ENCODE peak calls at places on chromosomes 5 and 9, in eight cellular contexts. G is HL-60, Z is sigmoid colon, X is uterus, F is endothelial cell, E is IMR-90, O is A549, C is fibroblast of mammary gland. P is an unnamed sample.

GRCh38 chr5:161085081-161085480 is 233.1 kb upstream of the ATP10B start:
- DNase-seq in G (no peak), Z (no peak), X (no peak), F (no peak), E (no peak), O (no peak), C (peak; percentile 67), P (no peak)

GRCh38 chr5:178940569-178941360 is at the start of gene ZNF454:
- DNase-seq in G (no peak), Z (peak; percentile 97), X (peak; percentile 95), F (no peak), E (peak; percentile 62), O (no peak), C (peak; percentile 91), P (no peak)

GRCh38 chr9:8346291-8346690 is 546.7 kb upstream of the DMAC1 start:
- DNase-seq in G (no peak), Z (no peak), X (no peak), F (no peak), E (peak; percentile 2), O (no peak), C (peak; percentile 45), P (no peak)

GRCh38 chr5:150411245-150411979 is 1.3 kb downstream of the CD74 start:
- DNase-seq in G (peak; percentile 21), Z (no peak), X (no peak), F (no peak), E (peak; percentile 16), O (no peak), C (no peak), P (peak; percentile 91)

GRCh38 chr5:142378737-142379365 is 54.0 kb upstream of the SPRY4 start:
- DNase-seq in G (no peak), Z (no peak), X (no peak), F (no peak), E (no peak), O (no peak), C (no peak), P (no peak)

GRCh38 chr9:115730845-115731244 is 422.7 kb upstream of the PAPPA start:
- DNase-seq in G (no peak), Z (no peak), X (no peak), F (no peak), E (peak; percentile 13), O (no peak), C (peak; percentile 21), P (no peak)

GRCh38 chr9:75903785-75904360 is 13.4 kb downstream of the PCSK5 start:
- DNase-seq in G (no peak), Z (peak; percentile 71), X (peak; percentile 24), F (no peak), E (peak; percentile 17), O (peak; percentile 72), C (peak; percentile 76), P (peak; percentile 13)

GRCh38 chr5:181142054-181142453 is 5.3 kb upstream of the OR2V2 start:
- DNase-seq in G (no peak), Z (no peak), X (no peak), F (no peak), E (no peak), O (no peak), C (no peak), P (no peak)

GRCh38 chr9:107228648-107229047 is 54.4 kb upstream of the RAD23B start:
- DNase-seq in G (no peak), Z (no peak), X (no peak), F (no peak), E (no peak), O (no peak), C (no peak), P (no peak)

GRCh38 chr5:172775326-172776234 is 4.6 kb upstream of the DUSP1 start:
- DNase-seq in G (peak; percentile 96), Z (peak; percentile 97), X (peak; percentile 74), F (no peak), E (peak; percentile 90), O (peak; percentile 94), C (peak; percentile 99), P (peak; percentile 20)

GRCh38 chr9:18778846-18779245 is 254.2 kb downstream of the SAXO1 start:
- DNase-seq in G (no peak), Z (no peak), X (no peak), F (no peak), E (no peak), O (no peak), C (no peak), P (no peak)

GRCh38 chr5:134003957-134004625 is 684 bp downstream of the VDAC1 start:
- DNase-seq in G (peak; percentile 6), Z (peak; percentile 82), X (peak; percentile 65), F (no peak), E (peak; percentile 42), O (peak; percentile 49), C (peak; percentile 54), P (peak; percentile 64)

GRCh38 chr9:13555516-13555915 is 276.0 kb upstream of the MPDZ start:
- DNase-seq in G (no peak), Z (no peak), X (no peak), F (no peak), E (no peak), O (no peak), C (no peak), P (no peak)

GRCh38 chr5:173657745-173658422 is 41.4 kb upstream of the BOD1 start:
- DNase-seq in G (no peak), Z (no peak), X (no peak), F (no peak), E (no peak), O (no peak), C (no peak), P (no peak)

GRCh38 chr5:172115541-172115982 is 72.5 kb downstream of the STK10 start:
- DNase-seq in G (peak; percentile 87), Z (no peak), X (no peak), F (no peak), E (no peak), O (no peak), C (no peak), P (peak; percentile 53)

GRCh38 chr5:136023935-136024645 is 4.7 kb upstream of the TGFBI start:
- DNase-seq in G (no peak), Z (peak; percentile 57), X (no peak), F (no peak), E (peak; percentile 82), O (no peak), C (peak; percentile 88), P (no peak)

GRCh38 chr9:82891321-82891720 is 171.6 kb downstream of the RASEF start:
- DNase-seq in G (no peak), Z (no peak), X (no peak), F (no peak), E (no peak), O (no peak), C (no peak), P (no peak)

DNA sequence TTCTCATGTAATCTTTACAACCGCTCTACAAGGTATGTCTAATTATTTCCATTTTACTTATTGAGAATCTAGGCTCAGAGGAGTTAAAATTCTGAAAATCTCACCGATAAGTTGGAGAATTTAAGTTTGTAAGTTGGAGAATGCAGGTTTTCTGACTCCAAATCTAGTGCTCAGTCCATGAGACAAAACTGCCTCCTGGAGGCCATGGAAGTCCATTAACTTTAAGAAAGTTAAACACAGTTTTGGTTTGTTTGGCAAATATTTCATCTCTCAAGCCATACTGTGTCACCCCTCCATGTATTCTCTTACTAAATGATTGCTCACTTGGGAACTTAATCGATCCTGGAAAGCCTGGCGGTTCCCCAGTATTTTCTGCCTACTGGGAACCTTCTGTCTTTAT is 52.6 kb downstream of the INIP start:
- DNase-seq in G (no peak), Z (no peak), X (no peak), F (no peak), E (peak; percentile 47), O (peak; percentile 29), C (peak; percentile 45), P (no peak)
- TF ChIP-seq CTCF in G (no peak), Z (no peak), X (peak; percentile 23), F (no peak), E (peak; percentile 49), O (peak; percentile 38), C (peak; percentile 34), P (no peak)

DNA sequence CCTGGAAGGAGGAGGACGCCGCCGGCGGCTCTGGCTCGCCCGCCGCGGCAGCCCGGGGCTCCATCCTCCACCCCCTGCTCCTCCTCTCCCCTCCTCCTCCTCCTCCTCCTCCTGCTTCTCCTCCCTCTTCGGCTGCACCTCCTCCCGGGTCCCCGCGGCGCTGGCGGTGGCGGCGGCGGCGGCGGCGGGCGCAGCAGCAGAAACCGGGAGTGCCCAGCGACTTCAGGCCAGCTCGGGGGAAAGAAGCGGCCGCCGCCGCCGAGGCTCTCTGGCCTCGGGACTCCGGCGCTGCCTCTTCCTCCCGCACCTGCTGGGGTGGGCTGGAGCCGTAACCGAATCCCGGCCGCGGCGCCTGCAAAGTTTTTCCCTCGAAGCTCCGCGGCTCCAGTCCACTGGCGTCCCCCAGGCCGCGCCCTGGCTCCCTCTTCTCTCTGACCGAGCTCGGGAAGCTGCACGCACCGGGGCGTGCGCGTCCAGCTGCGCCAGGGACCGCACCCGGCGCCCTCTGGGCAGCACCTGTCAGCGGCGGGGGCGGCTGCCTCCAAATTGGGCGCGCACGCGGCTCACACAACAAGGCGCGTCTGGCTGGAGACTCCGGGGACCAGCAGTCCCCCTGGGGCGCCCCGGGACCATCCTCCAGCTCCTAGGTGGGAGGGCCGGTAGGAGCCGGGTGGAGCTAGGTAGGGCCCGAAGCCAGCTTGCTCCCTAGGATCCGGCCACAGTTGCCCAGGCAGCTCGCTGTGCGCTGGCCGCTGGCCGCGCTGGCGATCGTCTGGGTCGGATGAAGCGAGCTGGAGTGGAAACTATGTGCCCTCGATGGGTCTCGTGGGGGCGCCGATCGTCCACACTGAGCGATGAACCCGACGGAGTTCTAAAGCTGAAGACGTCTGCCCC is at the start of gene MCTP1:
- DNase-seq in G (no peak), Z (no peak), X (no peak), F (peak; percentile 41), E (no peak), O (peak; percentile 21), C (no peak), P (peak; percentile 27)
- TF ChIP-seq CTCF in G (no peak), Z (no peak), X (no peak), F (no peak), E (no peak), O (no peak), C (no peak), P (no peak)

DNA sequence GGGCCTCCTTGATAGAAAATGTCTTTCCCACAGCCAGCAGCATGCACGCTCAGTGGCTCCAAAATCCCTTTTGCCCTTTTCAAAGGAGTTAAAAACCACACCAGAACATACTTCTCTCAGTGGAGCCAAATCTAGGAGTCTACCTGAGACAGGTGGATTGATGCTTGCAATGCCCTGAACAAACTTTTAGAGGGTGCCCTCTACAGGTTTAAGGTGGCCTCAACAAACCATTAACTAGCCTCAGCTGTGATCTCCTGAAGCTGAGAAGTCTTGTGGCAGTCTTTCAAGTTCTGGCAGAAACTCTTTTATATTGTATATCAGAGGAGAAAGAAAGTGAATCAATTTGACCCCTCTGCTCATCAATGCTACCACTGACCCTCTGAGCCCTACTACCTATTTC is 125.4 kb downstream of the MED27 start:
- DNase-seq in G (no peak), Z (no peak), X (no peak), F (no peak), E (no peak), O (peak; percentile 15), C (no peak), P (no peak)
- TF ChIP-seq CTCF in G (no peak), Z (no peak), X (no peak), F (no peak), E (peak; percentile 7), O (peak; percentile 36), C (peak; percentile 28), P (no peak)

DNA sequence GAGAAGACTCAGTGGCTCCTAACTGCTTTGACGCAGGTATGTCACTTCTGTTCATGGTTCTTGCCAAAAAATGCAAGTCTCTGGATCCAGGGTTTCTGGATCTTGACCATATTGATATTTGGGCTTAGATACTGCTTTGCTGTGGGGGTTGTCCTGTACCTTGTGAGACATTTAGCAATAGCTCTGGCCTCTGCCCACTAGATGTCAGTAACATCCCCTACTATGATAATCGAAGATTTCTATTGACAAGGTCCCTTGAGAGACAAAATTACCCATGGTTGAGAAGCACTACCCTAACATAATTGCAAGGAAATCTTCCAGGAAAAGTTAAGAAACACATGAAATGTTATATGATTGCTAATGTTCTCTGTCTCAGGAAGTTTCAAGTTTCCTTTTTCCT is 285.4 kb downstream of the TMEM232 start:
- DNase-seq in G (no peak), Z (no peak), X (no peak), F (peak; percentile 30), E (peak; percentile 31), O (peak; percentile 18), C (peak; percentile 52), P (peak; percentile 18)
- TF ChIP-seq CTCF in G (no peak), Z (no peak), X (no peak), F (no peak), E (peak; percentile 45), O (no peak), C (peak; percentile 48), P (no peak)